ENCODE peak calls at places on chromosomes 12 and 14, in four cellular contexts. One of them, this sample, is unnamed.

GRCh38 chr12:92719674-92720073 is 16.9 kb downstream of the PLEKHG7 start:
- DNase-seq in H54: no peak
- DNase-seq in IMR-90: peak
- DNase-seq in KBM-7: no peak
- DNase-seq in this sample: no peak

GRCh38 chr14:103207404-103208072 is 84.3 kb downstream of the TNFAIP2 start:
- DNase-seq in H54: no peak
- DNase-seq in IMR-90: no peak
- DNase-seq in KBM-7: no peak
- DNase-seq in this sample: no peak

GRCh38 chr12:77124767-77125166 is 59.4 kb upstream of the E2F7 start:
- DNase-seq in H54: no peak
- DNase-seq in IMR-90: peak
- DNase-seq in KBM-7: no peak
- DNase-seq in this sample: no peak

GRCh38 chr12:93065896-93066295 is 136.8 kb upstream of the EEA1 start:
- DNase-seq in H54: no peak
- DNase-seq in IMR-90: no peak
- DNase-seq in KBM-7: no peak
- DNase-seq in this sample: no peak

GRCh38 chr14:37558740-37559139 is 36.3 kb downstream of the FOXA1 start:
- DNase-seq in H54: no peak
- DNase-seq in IMR-90: no peak
- DNase-seq in KBM-7: no peak
- DNase-seq in this sample: no peak

GRCh38 chr12:43571885-43572284 is 19.9 kb upstream of the ADAMTS20 start:
- DNase-seq in H54: no peak
- DNase-seq in IMR-90: no peak
- DNase-seq in KBM-7: no peak
- DNase-seq in this sample: no peak

GRCh38 chr12:70389678-70390077 is 23.6 kb downstream of the KCNMB4 start:
- DNase-seq in H54: no peak
- DNase-seq in IMR-90: no peak
- DNase-seq in KBM-7: no peak
- DNase-seq in this sample: no peak

GRCh38 chr12:125533434-125534029 is 468.3 kb downstream of the AACS start:
- DNase-seq in H54: peak
- DNase-seq in IMR-90: no peak
- DNase-seq in KBM-7: peak
- DNase-seq in this sample: peak

GRCh38 chr14:105605501-105606304 is 79.3 kb downstream of the TMEM121 start:
- DNase-seq in H54: no peak
- DNase-seq in IMR-90: no peak
- DNase-seq in KBM-7: no peak
- DNase-seq in this sample: peak

GRCh38 chr14:50018236-50019210 is 97.8 kb downstream of the VCPKMT start:
- DNase-seq in H54: no peak
- DNase-seq in IMR-90: peak
- DNase-seq in KBM-7: no peak
- DNase-seq in this sample: no peak

GRCh38 chr12:3615862-3616261 is 124.9 kb downstream of the PRMT8 start:
- DNase-seq in H54: no peak
- DNase-seq in IMR-90: no peak
- DNase-seq in KBM-7: no peak
- DNase-seq in this sample: no peak

GRCh38 chr12:89135976-89136634 is 216.2 kb downstream of the DUSP6 start:
- DNase-seq in H54: peak
- DNase-seq in IMR-90: peak
- DNase-seq in KBM-7: peak
- DNase-seq in this sample: no peak

GRCh38 chr12:70842136-70842535 is 78.4 kb downstream of the PTPRR start:
- DNase-seq in H54: no peak
- DNase-seq in IMR-90: no peak
- DNase-seq in KBM-7: no peak
- DNase-seq in this sample: no peak

GRCh38 chr12:19846561-19846960 is 407.3 kb downstream of the AEBP2 start:
- DNase-seq in H54: no peak
- DNase-seq in IMR-90: peak
- DNase-seq in KBM-7: peak
- DNase-seq in this sample: no peak